ENCODE peak calls at places on chromosomes 2 and 18, in seven cellular contexts. Z, K, D, B, N, G and Y are unnamed samples.

GRCh38 chr2:152236191-152236925 is 60.8 kb upstream of the STAM2 start:
- DNase-seq in Z (no peak), K (no peak), D (no peak), B (no peak), N (no peak), G (no peak), Y (no peak)

GRCh38 chr18:24869285-24869684 is 408.8 kb downstream of the HRH4 start:
- DNase-seq in Z (no peak), K (no peak), D (no peak), B (no peak), N (no peak), G (no peak), Y (no peak)

GRCh38 chr18:43830905-43831304 is 553.6 kb upstream of the SYT4 start:
- DNase-seq in Z (no peak), K (no peak), D (no peak), B (no peak), N (no peak), G (peak; percentile 21), Y (no peak)

GRCh38 chr2:85539361-85540130 is 578 bp downstream of the MAT2A start:
- DNase-seq in Z (peak; percentile 84), K (peak; percentile 76), D (peak; percentile 86), B (peak; percentile 56), N (peak; percentile 53), G (peak; percentile 61), Y (peak; percentile 50)

GRCh38 chr2:17589406-17590035 is 49.0 kb downstream of the VSNL1 start:
- DNase-seq in Z (no peak), K (no peak), D (no peak), B (no peak), N (no peak), G (peak; percentile 40), Y (no peak)

GRCh38 chr2:192151848-192152247 is 42.9 kb downstream of the TMEFF2 start:
- DNase-seq in Z (no peak), K (peak; percentile 27), D (no peak), B (peak; percentile 79), N (no peak), G (no peak), Y (no peak)

GRCh38 chr2:202091476-202091875 is 18.4 kb downstream of the KIAA2012 start:
- DNase-seq in Z (no peak), K (no peak), D (no peak), B (peak; percentile 58), N (no peak), G (no peak), Y (no peak)

GRCh38 chr2:207599641-207600040 is 25.6 kb downstream of the METTL21A start:
- DNase-seq in Z (no peak), K (no peak), D (no peak), B (peak; percentile 5), N (no peak), G (no peak), Y (no peak)

GRCh38 chr2:161677634-161678033 is 53.4 kb downstream of the SLC4A10 start:
- DNase-seq in Z (no peak), K (no peak), D (no peak), B (no peak), N (no peak), G (no peak), Y (no peak)

GRCh38 chr2:193584522-193584938 is 1389.8 kb upstream of the TMEFF2 start:
- DNase-seq in Z (no peak), K (peak; percentile 37), D (no peak), B (peak; percentile 48), N (no peak), G (peak; percentile 65), Y (peak; percentile 1)

GRCh38 chr2:118312963-118313756 is 224.9 kb downstream of the INSIG2 start:
- DNase-seq in Z (no peak), K (no peak), D (no peak), B (peak; percentile 13), N (no peak), G (peak; percentile 77), Y (no peak)

GRCh38 chr2:45928946-45929345 is 277.5 kb downstream of the PRKCE start:
- DNase-seq in Z (no peak), K (no peak), D (no peak), B (no peak), N (no peak), G (no peak), Y (no peak)

GRCh38 chr2:54577035-54577434 is 120.9 kb downstream of the SPTBN1 start:
- DNase-seq in Z (no peak), K (no peak), D (no peak), B (no peak), N (no peak), G (no peak), Y (no peak)

GRCh38 chr2:11346129-11346528 is 1.7 kb upstream of the ROCK2 start:
- DNase-seq in Z (no peak), K (peak; percentile 20), D (no peak), B (no peak), N (no peak), G (no peak), Y (no peak)

GRCh38 chr18:1302861-1303260 is 398.2 kb downstream of the ADCYAP1 start:
- DNase-seq in Z (no peak), K (no peak), D (no peak), B (no peak), N (no peak), G (no peak), Y (no peak)

GRCh38 chr2:78261454-78261853 is 739.3 kb upstream of the LRRTM4 start:
- DNase-seq in Z (no peak), K (no peak), D (no peak), B (no peak), N (no peak), G (peak; percentile 17), Y (no peak)

GRCh38 chr2:153387203-153387602 is 91.4 kb downstream of the RPRM start:
- DNase-seq in Z (no peak), K (no peak), D (no peak), B (no peak), N (no peak), G (no peak), Y (no peak)

GRCh38 chr18:25192065-25192464 is 159.9 kb downstream of the ZNF521 start:
- DNase-seq in Z (no peak), K (no peak), D (no peak), B (no peak), N (no peak), G (peak; percentile 30), Y (no peak)

GRCh38 chr2:10332402-10333246 is 29.9 kb downstream of the HPCAL1 start:
- DNase-seq in Z (no peak), K (no peak), D (no peak), B (no peak), N (no peak), G (no peak), Y (no peak)

GRCh38 chr2:95231723-95232122 is 24.4 kb downstream of the ZNF892 start:
- DNase-seq in Z (peak; percentile 69), K (peak; percentile 89), D (no peak), B (peak; percentile 91), N (no peak), G (peak; percentile 94), Y (peak; percentile 64)
- TF ChIP-seq CTCF in Z (peak; percentile 51), K (peak; percentile 87), D (peak; percentile 21), B (peak; percentile 89), N (no peak), G (peak; percentile 86), Y (peak; percentile 81)

DNA sequence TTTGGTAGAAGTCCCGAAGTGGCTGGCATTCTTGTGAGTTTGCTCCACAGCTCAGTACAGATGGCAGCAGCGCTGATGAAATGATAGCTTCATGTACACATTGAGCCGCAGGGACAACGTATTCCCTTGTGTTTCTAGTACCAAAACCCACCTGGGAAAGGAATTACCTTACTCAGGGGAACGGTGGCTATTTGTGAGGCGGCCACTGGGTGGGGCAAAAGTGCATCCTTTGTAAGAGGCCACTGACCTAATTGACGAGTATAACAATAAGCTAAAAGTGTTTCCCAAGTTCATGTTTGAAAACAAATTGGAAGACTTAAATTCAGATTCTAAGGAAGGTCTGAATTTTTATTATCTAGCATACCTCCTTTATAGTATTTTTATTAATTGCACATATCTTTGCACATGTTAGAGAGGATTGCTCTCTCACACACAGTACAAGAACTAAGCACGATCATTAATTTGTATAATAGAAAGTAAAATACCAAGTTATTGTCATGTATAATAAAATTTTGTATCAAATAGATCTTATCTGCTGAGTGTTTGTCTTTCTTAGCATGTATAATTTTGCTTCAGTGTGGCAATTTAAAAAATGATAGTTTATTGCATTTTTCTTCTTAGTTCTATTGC is 25.3 kb upstream of the CDH7 start:
- DNase-seq in Z (peak; percentile 61), K (peak; percentile 0), D (no peak), B (no peak), N (no peak), G (peak; percentile 84), Y (peak; percentile 18)
- TF ChIP-seq CTCF in Z (no peak), K (no peak), D (peak; percentile 19), B (no peak), N (peak; percentile 36), G (peak; percentile 89), Y (peak; percentile 73)

GRCh38 chr18:10965104-10965503 is 184.3 kb downstream of the PIEZO2 start:
- DNase-seq in Z (no peak), K (peak; percentile 41), D (no peak), B (no peak), N (no peak), G (no peak), Y (no peak)
- TF ChIP-seq CTCF in Z (no peak), K (no peak), D (peak; percentile 32), B (no peak), N (no peak), G (no peak), Y (no peak)

GRCh38 chr2:168703926-168704325 is 98.5 kb upstream of the NOSTRIN start:
- DNase-seq in Z (no peak), K (no peak), D (no peak), B (no peak), N (no peak), G (no peak), Y (no peak)

GRCh38 chr2:168702579-168702978 is 99.9 kb upstream of the NOSTRIN start:
- DNase-seq in Z (no peak), K (no peak), D (no peak), B (no peak), N (no peak), G (no peak), Y (no peak)

GRCh38 chr2:168708099-168708498 is 94.3 kb upstream of the NOSTRIN start:
- DNase-seq in Z (no peak), K (no peak), D (no peak), B (no peak), N (no peak), G (no peak), Y (no peak)

GRCh38 chr2:168706806-168707205 is 95.6 kb upstream of the NOSTRIN start:
- DNase-seq in Z (no peak), K (no peak), D (no peak), B (no peak), N (no peak), G (no peak), Y (no peak)

DNA sequence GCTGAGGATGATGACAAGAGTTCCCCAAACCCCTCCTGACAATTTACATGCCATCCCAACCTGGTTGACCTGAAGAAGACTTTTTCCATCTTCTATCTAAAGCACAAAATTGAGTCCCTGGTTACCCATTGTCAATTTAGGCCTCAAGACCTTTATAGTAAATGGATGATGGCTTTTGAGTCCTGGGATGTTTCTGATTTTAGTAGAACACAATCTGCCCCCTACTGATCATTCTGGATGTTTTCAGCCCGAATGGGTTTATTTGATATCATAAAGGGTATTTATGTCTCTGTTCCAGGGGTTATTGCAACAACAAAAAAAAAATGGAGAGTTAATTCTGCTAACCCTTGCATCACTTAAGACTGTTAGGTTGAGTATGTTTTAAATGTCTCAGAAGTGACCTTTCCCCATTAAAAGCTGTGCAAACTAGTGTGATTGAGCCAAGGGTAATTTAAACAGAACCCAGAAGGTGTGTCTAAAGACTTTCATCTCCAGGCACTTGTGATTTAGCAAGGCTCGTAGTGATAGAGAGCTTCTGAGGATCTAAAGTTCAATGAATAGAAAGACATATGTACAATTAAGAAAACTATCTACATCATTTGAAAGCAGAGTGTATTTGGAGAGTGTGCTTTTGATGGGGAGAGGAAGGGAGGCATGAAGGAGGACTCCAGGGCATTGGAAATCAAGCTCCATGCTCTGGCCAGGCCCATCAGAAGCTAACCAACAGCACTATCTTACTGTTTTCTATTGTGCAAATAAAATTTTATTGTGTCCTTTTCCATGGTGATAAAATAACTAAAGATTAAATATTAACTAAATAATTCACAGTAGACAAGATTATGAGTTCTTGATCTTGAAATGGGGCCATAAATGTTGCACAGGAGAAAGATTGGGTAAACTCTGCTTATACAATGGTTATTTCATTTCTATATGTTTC is 96.6 kb upstream of the NOSTRIN start:
- DNase-seq in Z (peak; percentile 34), K (peak; percentile 69), D (no peak), B (peak; percentile 54), N (no peak), G (peak; percentile 68), Y (no peak)
- TF ChIP-seq CTCF in Z (no peak), K (peak; percentile 53), D (peak; percentile 54), B (peak; percentile 52), N (no peak), G (peak; percentile 79), Y (peak; percentile 54)